ENCODE peak calls at places on chromosome 4, in four cellular contexts. P, F, G and K are unnamed samples.
A peak's percentile ranks its signal among the peaks of the same experiment; 100 is the strongest.

GRCh38 chr4:44760142-44760898 is 34.0 kb upstream of the GNPDA2 start:
- DNase-seq in P (peak; percentile 72), F (peak; percentile 7), G (peak; percentile 19), K (peak; percentile 26)

GRCh38 chr4:83821493-83821892 is 285.6 kb downstream of the GPAT3 start:
- DNase-seq in P (no peak), F (no peak), G (no peak), K (no peak)

GRCh38 chr4:12707381-12708175 is 776.6 kb downstream of the RAB28 start:
- DNase-seq in P (no peak), F (no peak), G (no peak), K (no peak)

GRCh38 chr4:109205186-109205585 is 97.3 kb downstream of the COL25A1 start:
- DNase-seq in P (no peak), F (no peak), G (no peak), K (no peak)

GRCh38 chr4:87465739-87466366 is 43.5 kb downstream of the NUDT9 start:
- DNase-seq in P (peak; percentile 79), F (peak; percentile 34), G (peak; percentile 38), K (peak; percentile 53)

GRCh38 chr4:127708985-127709384 is 21.2 kb upstream of the SLC25A31 start:
- DNase-seq in P (no peak), F (peak; percentile 58), G (peak; percentile 91), K (peak; percentile 86)

GRCh38 chr4:41200486-41201017 is 13.8 kb downstream of the APBB2 start:
- DNase-seq in P (no peak), F (no peak), G (no peak), K (peak; percentile 26)

GRCh38 chr4:154222875-154223274 is 268.7 kb downstream of the DCHS2 start:
- DNase-seq in P (no peak), F (no peak), G (no peak), K (no peak)

GRCh38 chr4:52606766-52607165 is 52.3 kb downstream of the USP46 start:
- DNase-seq in P (peak; percentile 24), F (no peak), G (no peak), K (no peak)

GRCh38 chr4:41851621-41852020 is 83.6 kb upstream of the TMEM33 start:
- DNase-seq in P (no peak), F (no peak), G (no peak), K (no peak)

GRCh38 chr4:70178075-70178660 is 17.4 kb upstream of the ODAM start:
- DNase-seq in P (no peak), F (no peak), G (no peak), K (no peak)

GRCh38 chr4:189921058-189921457 is 19.6 kb upstream of the FRG1 start:
- DNase-seq in P (no peak), F (no peak), G (no peak), K (no peak)

GRCh38 chr4:185865901-185866328 is 53.9 kb upstream of the SORBS2 start:
- DNase-seq in P (peak; percentile 63), F (no peak), G (no peak), K (no peak)

GRCh38 chr4:37827030-37827705 is 682 bp downstream of the PGM2 start:
- DNase-seq in P (peak; percentile 50), F (peak; percentile 6), G (no peak), K (peak; percentile 71)

GRCh38 chr4:99052902-99053301 is 35.7 kb downstream of the ADH5 start:
- DNase-seq in P (peak; percentile 38), F (no peak), G (no peak), K (no peak)

GRCh38 chr4:113644398-113644797 is 117.1 kb downstream of the CAMK2D start:
- DNase-seq in P (no peak), F (no peak), G (no peak), K (no peak)

GRCh38 chr4:184801781-184802180 is 24.0 kb downstream of the ACSL1 start:
- DNase-seq in P (peak; percentile 36), F (no peak), G (no peak), K (no peak)

GRCh38 chr4:13325744-13326143 is 158.4 kb downstream of the RAB28 start:
- DNase-seq in P (no peak), F (no peak), G (no peak), K (no peak)

GRCh38 chr4:99540287-99540939 is 23.4 kb downstream of the TRMT10A start:
- DNase-seq in P (no peak), F (peak; percentile 59), G (no peak), K (no peak)

GRCh38 chr4:2260336-2261109 is 1.4 kb downstream of the MXD4 start:
- DNase-seq in P (peak; percentile 52), F (no peak), G (no peak), K (no peak)

GRCh38 chr4:41678086-41678485 is 70.4 kb downstream of the PHOX2B start:
- DNase-seq in P (peak; percentile 46), F (no peak), G (no peak), K (no peak)

GRCh38 chr4:100372432-100372831 is 145.4 kb downstream of the EMCN start:
- DNase-seq in P (no peak), F (no peak), G (no peak), K (no peak)

GRCh38 chr4:1792832-1793495 is at the start of gene FGFR3:
- DNase-seq in P (peak; percentile 74), F (peak; percentile 25), G (no peak), K (no peak)

GRCh38 chr4:16082424-16083216 is 1.2 kb downstream of the PROM1 start:
- DNase-seq in P (peak; percentile 48), F (no peak), G (no peak), K (peak; percentile 30)

GRCh38 chr4:20443406-20443805 is 191.7 kb downstream of the SLIT2 start:
- DNase-seq in P (no peak), F (peak; percentile 50), G (no peak), K (no peak)

GRCh38 chr4:91795947-91796346 is 507.8 kb upstream of the GRID2 start:
- DNase-seq in P (no peak), F (no peak), G (no peak), K (no peak)

GRCh38 chr4:81981218-81981617 is 392.6 kb downstream of the HNRNPD start:
- DNase-seq in P (no peak), F (no peak), G (no peak), K (no peak)

GRCh38 chr4:56286763-56287162 is 100.5 kb downstream of the AASDH start:
- DNase-seq in P (no peak), F (no peak), G (no peak), K (no peak)

GRCh38 chr4:53508446-53508845 is 82.8 kb downstream of the LNX1 start:
- DNase-seq in P (peak; percentile 63), F (peak; percentile 80), G (no peak), K (no peak)